ENCODE peak calls at places on chromosome 13, in eight cellular contexts. One of them, this sample, is unnamed. For H3K4me1, the result is how much of the 10 kb centered on the place peaks cover.

GRCh38 chr13:82370306-82370705 is 1512.0 kb downstream of the SLITRK1 start:
- ATAC-seq in heart left ventricle: no peak
- ATAC-seq in right cardiac atrium: no peak
- ATAC-seq in lower lobe of right lung: no peak
- ATAC-seq in pancreas: no peak
- ATAC-seq in A549: no peak
- ATAC-seq in Panc1: no peak
- ATAC-seq in psoas muscle: no peak
- ATAC-seq in this sample: no peak

GRCh38 chr13:113584870-113585671 is 518 bp downstream of the TFDP1 start:
- ATAC-seq in pancreas: peak
- ATAC-seq in A549: peak
- ATAC-seq in lower lobe of right lung: peak
- ATAC-seq in psoas muscle: no peak
- ATAC-seq in Panc1: peak
- ATAC-seq in heart left ventricle: peak
- ATAC-seq in right cardiac atrium: peak
- ATAC-seq in this sample: peak

GRCh38 chr13:50685491-50685890 is 158.0 kb downstream of the DLEU7 start:
- ATAC-seq in A549: no peak
- ATAC-seq in heart left ventricle: peak
- ATAC-seq in right cardiac atrium: peak
- ATAC-seq in pancreas: peak
- ATAC-seq in lower lobe of right lung: no peak
- ATAC-seq in psoas muscle: no peak
- ATAC-seq in Panc1: no peak
- ATAC-seq in this sample: no peak

GRCh38 chr13:100491164-100491847 is 97.3 kb downstream of the GGACT start:
- ATAC-seq in A549: no peak
- ATAC-seq in psoas muscle: peak
- ATAC-seq in lower lobe of right lung: peak
- ATAC-seq in right cardiac atrium: peak
- ATAC-seq in heart left ventricle: peak
- ATAC-seq in pancreas: peak
- ATAC-seq in Panc1: no peak
- ATAC-seq in this sample: peak

GRCh38 chr13:34246511-34246910 is 428.6 kb downstream of the RFC3 start:
- ATAC-seq in right cardiac atrium: no peak
- ATAC-seq in Panc1: no peak
- ATAC-seq in lower lobe of right lung: peak
- ATAC-seq in A549: no peak
- ATAC-seq in heart left ventricle: no peak
- ATAC-seq in pancreas: no peak
- ATAC-seq in psoas muscle: no peak
- ATAC-seq in this sample: no peak

GRCh38 chr13:103145476-103145875 is 79.3 kb upstream of the SLC10A2 start:
- ATAC-seq in Panc1: no peak
- ATAC-seq in pancreas: no peak
- ATAC-seq in lower lobe of right lung: no peak
- ATAC-seq in heart left ventricle: no peak
- ATAC-seq in psoas muscle: no peak
- ATAC-seq in right cardiac atrium: no peak
- ATAC-seq in A549: no peak
- ATAC-seq in this sample: no peak

GRCh38 chr13:60467098-60467497 is 70.1 kb downstream of the TDRD3 start:
- ATAC-seq in right cardiac atrium: no peak
- ATAC-seq in pancreas: peak
- ATAC-seq in lower lobe of right lung: peak
- ATAC-seq in heart left ventricle: no peak
- ATAC-seq in A549: no peak
- ATAC-seq in psoas muscle: no peak
- ATAC-seq in Panc1: no peak
- ATAC-seq in this sample: no peak

GRCh38 chr13:76769238-76769859 is 116.9 kb downstream of the KCTD12 start:
- ATAC-seq in A549: no peak
- ATAC-seq in psoas muscle: no peak
- ATAC-seq in lower lobe of right lung: no peak
- ATAC-seq in pancreas: no peak
- ATAC-seq in right cardiac atrium: no peak
- ATAC-seq in heart left ventricle: no peak
- ATAC-seq in Panc1: no peak
- ATAC-seq in this sample: no peak

GRCh38 chr13:113491418-113491883 is 940 bp upstream of the DCUN1D2 start:
- ATAC-seq in Panc1: peak
- ATAC-seq in right cardiac atrium: peak
- ATAC-seq in pancreas: peak
- ATAC-seq in lower lobe of right lung: peak
- ATAC-seq in A549: peak
- ATAC-seq in heart left ventricle: peak
- ATAC-seq in psoas muscle: peak
- ATAC-seq in this sample: no peak

GRCh38 chr13:20058476-20058875 is 99.9 kb downstream of the ZMYM2 start:
- ATAC-seq in lower lobe of right lung: no peak
- ATAC-seq in Panc1: no peak
- ATAC-seq in pancreas: no peak
- ATAC-seq in psoas muscle: no peak
- ATAC-seq in heart left ventricle: no peak
- ATAC-seq in A549: no peak
- ATAC-seq in right cardiac atrium: no peak
- ATAC-seq in this sample: no peak

GRCh38 chr13:77298403-77298802 is 28.5 kb downstream of the MYCBP2 start:
- ATAC-seq in right cardiac atrium: no peak
- ATAC-seq in psoas muscle: no peak
- ATAC-seq in lower lobe of right lung: peak
- ATAC-seq in pancreas: no peak
- ATAC-seq in A549: no peak
- ATAC-seq in Panc1: no peak
- ATAC-seq in heart left ventricle: no peak
- ATAC-seq in this sample: no peak

GRCh38 chr13:21426238-21426637 is 32.9 kb downstream of the ZDHHC20 start:
- ATAC-seq in A549: no peak
- ATAC-seq in lower lobe of right lung: no peak
- ATAC-seq in psoas muscle: no peak
- ATAC-seq in heart left ventricle: no peak
- ATAC-seq in Panc1: no peak
- ATAC-seq in pancreas: no peak
- ATAC-seq in right cardiac atrium: no peak
- ATAC-seq in this sample: no peak

GRCh38 chr13:63696055-63696454 is 2280.4 kb upstream of the PCDH20 start:
- ATAC-seq in A549: no peak
- ATAC-seq in psoas muscle: no peak
- ATAC-seq in heart left ventricle: no peak
- ATAC-seq in lower lobe of right lung: no peak
- ATAC-seq in Panc1: no peak
- ATAC-seq in pancreas: no peak
- ATAC-seq in right cardiac atrium: no peak
- ATAC-seq in this sample: no peak

GRCh38 chr13:100434010-100434763 is 154.4 kb downstream of the GGACT start:
- ATAC-seq in pancreas: no peak
- ATAC-seq in lower lobe of right lung: no peak
- ATAC-seq in Panc1: no peak
- ATAC-seq in heart left ventricle: no peak
- ATAC-seq in A549: peak
- ATAC-seq in psoas muscle: no peak
- ATAC-seq in right cardiac atrium: no peak
- ATAC-seq in this sample: no peak

GRCh38 chr13:94020833-94021232 is 458.6 kb downstream of the DCT start:
- ATAC-seq in A549: no peak
- ATAC-seq in lower lobe of right lung: no peak
- ATAC-seq in Panc1: no peak
- ATAC-seq in pancreas: no peak
- ATAC-seq in heart left ventricle: no peak
- ATAC-seq in right cardiac atrium: no peak
- ATAC-seq in psoas muscle: no peak
- ATAC-seq in this sample: no peak

GRCh38 chr13:97194473-97194872 is 27.7 kb upstream of the MBNL2 start:
- ATAC-seq in A549: no peak
- ATAC-seq in right cardiac atrium: no peak
- ATAC-seq in pancreas: no peak
- ATAC-seq in heart left ventricle: no peak
- ATAC-seq in Panc1: peak
- ATAC-seq in lower lobe of right lung: no peak
- ATAC-seq in psoas muscle: no peak
- ATAC-seq in this sample: no peak

GRCh38 chr13:28237944-28238343 is 99.6 kb downstream of the PAN3 start:
- ATAC-seq in heart left ventricle: no peak
- ATAC-seq in A549: no peak
- ATAC-seq in pancreas: no peak
- ATAC-seq in right cardiac atrium: no peak
- ATAC-seq in lower lobe of right lung: no peak
- ATAC-seq in psoas muscle: no peak
- ATAC-seq in Panc1: no peak
- ATAC-seq in this sample: no peak

GRCh38 chr13:39108746-39109145 is 70.5 kb downstream of the NHLRC3 start:
- ATAC-seq in psoas muscle: no peak
- ATAC-seq in lower lobe of right lung: no peak
- ATAC-seq in Panc1: no peak
- ATAC-seq in A549: no peak
- ATAC-seq in right cardiac atrium: no peak
- ATAC-seq in pancreas: no peak
- ATAC-seq in heart left ventricle: no peak
- ATAC-seq in this sample: no peak

GRCh38 chr13:113458218-113459065 is 5.2 kb upstream of the ADPRHL1 start:
- ATAC-seq in lower lobe of right lung: no peak
- ATAC-seq in right cardiac atrium: peak
- ATAC-seq in psoas muscle: no peak
- ATAC-seq in Panc1: peak
- ATAC-seq in heart left ventricle: peak
- ATAC-seq in A549: peak
- ATAC-seq in pancreas: no peak
- ATAC-seq in this sample: peak

GRCh38 chr13:95136638-95137037 is 164.6 kb downstream of the ABCC4 start:
- ATAC-seq in A549: no peak
- ATAC-seq in lower lobe of right lung: no peak
- ATAC-seq in pancreas: peak
- ATAC-seq in right cardiac atrium: no peak
- ATAC-seq in psoas muscle: no peak
- ATAC-seq in Panc1: no peak
- ATAC-seq in heart left ventricle: no peak
- ATAC-seq in this sample: no peak
- H3K4me1 ChIP-seq in A549: under half
- H3K4me1 ChIP-seq in lower lobe of right lung: under half
- H3K4me1 ChIP-seq in pancreas: under half
- H3K4me1 ChIP-seq in right cardiac atrium: under half
- H3K4me1 ChIP-seq in psoas muscle: under half
- H3K4me1 ChIP-seq in Panc1: under half
- H3K4me1 ChIP-seq in heart left ventricle: under half
- H3K4me1 ChIP-seq in this sample: under half

DNA sequence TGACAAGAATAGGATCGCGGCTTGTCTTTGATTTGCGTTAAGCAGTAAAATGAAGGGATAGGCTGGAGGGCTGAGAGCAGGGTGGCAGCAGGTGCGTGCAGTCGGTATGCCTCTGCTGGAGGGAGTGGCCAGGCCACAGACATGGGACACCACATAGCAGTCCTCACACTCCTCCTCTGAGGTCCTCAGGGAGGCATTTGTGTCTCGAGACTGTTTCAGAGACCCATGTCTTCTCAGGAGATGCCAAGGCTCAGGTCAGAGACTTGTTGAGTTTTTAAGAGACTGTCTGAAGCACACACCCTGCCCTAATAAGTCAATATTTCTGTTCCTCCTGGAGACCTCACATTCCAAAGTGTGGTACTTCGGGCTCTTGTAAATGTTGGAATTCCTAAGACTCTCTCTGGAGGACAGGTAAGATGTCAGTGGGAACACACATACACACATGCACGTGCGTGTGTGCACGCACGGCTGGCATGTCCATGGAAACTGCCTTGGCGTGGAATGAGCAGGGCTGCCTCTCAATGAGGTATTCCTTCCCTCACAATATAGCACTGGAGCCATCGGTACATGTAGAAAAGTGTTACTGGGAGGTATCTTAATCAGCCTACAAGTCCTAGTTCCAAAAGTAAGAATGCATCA is 46.4 kb downstream of the COL4A2 start:
- ATAC-seq in right cardiac atrium: no peak
- ATAC-seq in Panc1: no peak
- ATAC-seq in A549: no peak
- ATAC-seq in psoas muscle: no peak
- ATAC-seq in pancreas: no peak
- ATAC-seq in lower lobe of right lung: peak
- ATAC-seq in heart left ventricle: no peak
- ATAC-seq in this sample: no peak
- H3K27ac ChIP-seq in right cardiac atrium: no peak
- H3K27ac ChIP-seq in Panc1: no peak
- H3K27ac ChIP-seq in A549: no peak
- H3K27ac ChIP-seq in psoas muscle: no peak
- H3K27ac ChIP-seq in pancreas: no peak
- H3K27ac ChIP-seq in lower lobe of right lung: peak
- H3K27ac ChIP-seq in heart left ventricle: no peak
- H3K27ac ChIP-seq in this sample: peak

DNA sequence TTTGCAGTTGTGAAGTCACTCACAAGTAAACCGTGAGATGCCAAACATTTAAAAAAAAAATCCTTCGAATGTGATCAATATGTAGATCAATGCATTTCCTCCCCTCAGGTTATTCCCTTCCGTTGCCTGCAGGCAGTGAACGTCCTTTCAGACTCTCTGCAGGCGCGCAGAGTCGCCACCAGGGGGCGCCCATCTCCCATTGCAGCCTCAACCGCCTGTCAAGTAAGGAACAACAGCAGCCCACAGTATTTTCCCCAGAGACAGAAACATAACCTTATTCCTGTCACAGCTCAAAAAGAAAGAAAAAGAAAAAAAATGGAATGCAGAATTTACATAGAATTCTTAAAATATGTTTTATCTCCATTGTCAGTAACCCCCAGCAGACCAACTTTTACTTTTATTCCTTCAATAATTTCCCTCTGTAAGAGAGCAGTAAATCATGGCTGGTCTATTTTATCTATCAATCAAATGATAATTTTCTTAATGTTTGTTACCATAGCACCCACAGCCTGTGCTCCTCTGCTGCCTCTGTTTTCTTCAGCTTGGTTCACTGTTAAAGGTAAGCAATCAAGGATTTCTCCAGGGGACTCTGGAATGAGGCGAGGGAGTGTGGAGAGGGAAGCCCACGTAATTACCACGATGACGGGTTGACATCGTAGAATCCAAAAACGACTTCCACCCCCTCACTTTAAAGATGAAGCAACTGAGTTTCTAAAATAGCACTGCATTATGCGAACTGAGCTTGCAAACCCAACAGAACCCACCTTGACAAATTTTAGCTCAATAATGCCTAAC is 637.6 kb upstream of the ARGLU1 start:
- ATAC-seq in pancreas: peak
- ATAC-seq in lower lobe of right lung: peak
- ATAC-seq in A549: peak
- ATAC-seq in psoas muscle: peak
- ATAC-seq in heart left ventricle: peak
- ATAC-seq in Panc1: peak
- ATAC-seq in right cardiac atrium: peak
- ATAC-seq in this sample: peak
- H3K4me1 ChIP-seq in pancreas: under half
- H3K4me1 ChIP-seq in lower lobe of right lung: under half
- H3K4me1 ChIP-seq in A549: under half
- H3K4me1 ChIP-seq in psoas muscle: under half
- H3K4me1 ChIP-seq in heart left ventricle: under half
- H3K4me1 ChIP-seq in Panc1: under half
- H3K4me1 ChIP-seq in right cardiac atrium: under half
- H3K4me1 ChIP-seq in this sample: under half

DNA sequence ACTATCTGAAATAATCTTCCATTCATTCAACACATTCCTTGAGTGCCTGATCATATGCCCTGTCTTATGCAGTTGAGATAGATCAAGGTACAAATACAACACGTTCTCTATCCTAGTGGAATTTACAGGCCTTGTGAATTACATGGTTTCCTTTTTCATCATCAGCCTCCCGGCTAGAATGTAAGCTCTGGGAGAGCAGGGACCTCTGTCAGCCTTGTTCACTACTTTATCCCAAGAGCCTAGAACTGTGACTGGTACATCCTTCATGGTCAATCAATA is 6.9 kb upstream of the MRPS31 start:
- ATAC-seq in A549: no peak
- ATAC-seq in right cardiac atrium: no peak
- ATAC-seq in pancreas: no peak
- ATAC-seq in Panc1: no peak
- ATAC-seq in lower lobe of right lung: no peak
- ATAC-seq in heart left ventricle: no peak
- ATAC-seq in psoas muscle: no peak
- ATAC-seq in this sample: no peak
- H3K27ac ChIP-seq in A549: no peak
- H3K27ac ChIP-seq in right cardiac atrium: no peak
- H3K27ac ChIP-seq in pancreas: no peak
- H3K27ac ChIP-seq in Panc1: no peak
- H3K27ac ChIP-seq in lower lobe of right lung: no peak
- H3K27ac ChIP-seq in heart left ventricle: peak
- H3K27ac ChIP-seq in psoas muscle: no peak
- H3K27ac ChIP-seq in this sample: no peak

This sample was measured in gastroesophageal sphincter.